ENCODE peak calls at places on chromosomes 16 and 17, in seven cellular contexts. G is T-cell; A is heart left ventricle; Q is GM04503; H is psoas muscle; B is stimulated activated CD8-positive, alpha-beta memory T cell treated with anti-CD3 and anti-CD28 coated beads, Interleukin-7, amount 100 ng/mL, for 24 hours; O is IMR-90. Y is an unnamed sample.

GRCh38 chr16:87206646-87207451 is 110.3 kb downstream of the C16orf95 start:
- DNase-seq in B (no peak), O (peak; percentile 64), H (no peak), G (no peak), Q (no peak), A (peak; percentile 37), Y (no peak)

GRCh38 chr17:18967806-18968744 is 16.1 kb downstream of the SLC5A10 start:
- DNase-seq in A (no peak), B (no peak), O (no peak), G (no peak), Q (no peak), H (no peak), Y (no peak)

GRCh38 chr17:1123397-1124237 is 56.2 kb downstream of the ABR start:
- DNase-seq in B (no peak), O (no peak), Q (no peak), H (no peak), A (no peak), G (no peak), Y (no peak)

GRCh38 chr17:55763856-55764255 is 13.0 kb downstream of the PCTP start:
- DNase-seq in H (no peak), B (no peak), A (no peak), G (no peak), Q (no peak), O (no peak), Y (no peak)

GRCh38 chr16:85628651-85629050 is 15.5 kb downstream of the GSE1 start:
- DNase-seq in A (no peak), O (no peak), Q (no peak), H (no peak), B (no peak), G (no peak), Y (no peak)

GRCh38 chr17:28725660-28726395 is at the start of gene TLCD1:
- DNase-seq in A (peak; percentile 66), O (peak; percentile 74), G (peak; percentile 34), B (no peak), H (peak; percentile 79), Q (no peak), Y (peak; percentile 88)

GRCh38 chr16:88911148-88911945 is 44.9 kb upstream of the PABPN1L start:
- DNase-seq in A (no peak), G (no peak), H (no peak), O (peak; percentile 15), Q (no peak), B (no peak), Y (no peak)

GRCh38 chr16:48972236-48972635 is 309.4 kb downstream of the CBLN1 start:
- DNase-seq in G (no peak), B (no peak), O (no peak), A (no peak), Q (no peak), H (no peak), Y (no peak)

GRCh38 chr17:60529806-60530205 is 3.8 kb upstream of the APPBP2 start:
- DNase-seq in G (no peak), A (no peak), Q (no peak), B (no peak), H (no peak), O (peak; percentile 26), Y (no peak)

GRCh38 chr16:87956169-87956770 is 5.0 kb downstream of the BANP start:
- DNase-seq in G (peak; percentile 82), Q (no peak), O (peak; percentile 83), B (peak; percentile 53), A (peak; percentile 66), H (no peak), Y (no peak)

GRCh38 chr17:48878920-48879898 is 13.4 kb upstream of the ATP5MC1 start:
- DNase-seq in G (peak; percentile 27), Q (no peak), A (no peak), H (no peak), B (no peak), O (peak; percentile 66), Y (no peak)

GRCh38 chr17:17567114-17567513 is 24.4 kb downstream of the PEMT start:
- DNase-seq in H (peak; percentile 89), A (peak; percentile 92), G (no peak), Q (no peak), O (no peak), B (no peak), Y (no peak)

GRCh38 chr17:78839173-78839761 is 1.3 kb downstream of the USP36 start:
- DNase-seq in Q (no peak), A (no peak), H (no peak), G (no peak), B (no peak), O (peak; percentile 86), Y (no peak)

GRCh38 chr16:57689772-57690558 is 4.6 kb upstream of the DRC7 start:
- DNase-seq in O (no peak), Q (no peak), A (no peak), H (no peak), G (peak; percentile 60), B (no peak), Y (no peak)

GRCh38 chr17:47999612-48000011 is 28.7 kb downstream of the CDK5RAP3 start:
- DNase-seq in H (no peak), G (no peak), O (peak; percentile 72), A (no peak), Q (no peak), B (no peak), Y (no peak)

GRCh38 chr17:17087424-17088103 is 45.3 kb downstream of the MPRIP start:
- DNase-seq in B (no peak), Q (no peak), H (no peak), A (no peak), G (no peak), O (no peak), Y (no peak)

GRCh38 chr17:77600346-77600745 is 358.2 kb upstream of the TNRC6C start:
- DNase-seq in O (no peak), Q (no peak), G (no peak), H (no peak), A (no peak), B (no peak), Y (no peak)

GRCh38 chr16:24005577-24005976 is 169.8 kb downstream of the PRKCB start:
- DNase-seq in A (no peak), Q (no peak), G (no peak), H (no peak), B (no peak), O (no peak), Y (no peak)